ENCODE peak calls at places on chromosomes 4 and X, in eight cellular contexts. T is OCI-LY7, U is lung, R is psoas muscle, H is H9, P is esophagus squamous epithelium, X is cardiac muscle cell, Q is tibial nerve. S is an unnamed sample. For H3K9me3 and H3K4me1, the result is how much of the 10 kb centered on the place peaks cover.

GRCh38 chr4:143270266-143270838 is 66.3 kb upstream of the GAB1 start:
- DNase-seq in X (no peak), R (no peak), T (no peak), H (no peak), U (no peak), P (no peak), Q (no peak), S (no peak)

GRCh38 chr4:138398297-138398696 is 156.1 kb upstream of the SLC7A11 start:
- DNase-seq in R (no peak), Q (no peak), U (no peak), H (peak), P (no peak), T (no peak), X (no peak), S (no peak)

GRCh38 chr4:7932333-7932732 is 7.3 kb downstream of the AFAP1 start:
- DNase-seq in U (no peak), T (no peak), P (no peak), H (no peak), X (no peak), R (no peak), Q (no peak), S (no peak)

GRCh38 chr4:161894493-161895167 is 269.2 kb downstream of the FSTL5 start:
- DNase-seq in R (no peak), H (no peak), X (no peak), P (no peak), T (no peak), Q (no peak), U (no peak), S (no peak)

GRCh38 chr4:10088135-10089010 is 28.2 kb downstream of the WDR1 start:
- DNase-seq in U (no peak), Q (no peak), P (no peak), H (no peak), T (no peak), X (no peak), R (peak), S (no peak)

GRCh38 chr4:26746742-26747351 is 113.8 kb upstream of the STIM2 start:
- DNase-seq in T (no peak), X (no peak), R (no peak), H (no peak), P (no peak), Q (no peak), U (no peak), S (no peak)

GRCh38 chr4:135564090-135564489 is 1362.5 kb upstream of the PABPC4L start:
- DNase-seq in U (no peak), X (no peak), P (no peak), T (no peak), R (no peak), Q (no peak), H (no peak), S (no peak)

GRCh38 chr4:32929738-32930688 is 2209.8 kb downstream of the PCDH7 start:
- DNase-seq in T (no peak), Q (no peak), H (no peak), R (no peak), X (no peak), U (no peak), P (no peak), S (no peak)

GRCh38 chr4:159272341-159273125 is 169.7 kb downstream of the RAPGEF2 start:
- DNase-seq in H (no peak), U (no peak), X (no peak), T (no peak), Q (no peak), P (no peak), R (no peak), S (no peak)

GRCh38 chr4:106583567-106583966 is 215.0 kb upstream of the GIMD1 start:
- DNase-seq in Q (no peak), U (no peak), H (no peak), P (no peak), X (no peak), R (no peak), T (no peak), S (no peak)

GRCh38 chr4:158610790-158611189 is 60.9 kb downstream of the C4orf46 start:
- DNase-seq in H (no peak), U (no peak), T (no peak), Q (no peak), P (no peak), X (no peak), R (no peak), S (no peak)

GRCh38 chr4:18689308-18689915 is 667.9 kb upstream of the LCORL start:
- DNase-seq in P (no peak), Q (peak), H (peak), U (peak), X (peak), R (no peak), T (peak), S (peak)
- TF ChIP-seq CTCF in P (peak), Q (peak), H (peak), U (peak), X (peak), R (peak), T (peak), S (peak)

DNA sequence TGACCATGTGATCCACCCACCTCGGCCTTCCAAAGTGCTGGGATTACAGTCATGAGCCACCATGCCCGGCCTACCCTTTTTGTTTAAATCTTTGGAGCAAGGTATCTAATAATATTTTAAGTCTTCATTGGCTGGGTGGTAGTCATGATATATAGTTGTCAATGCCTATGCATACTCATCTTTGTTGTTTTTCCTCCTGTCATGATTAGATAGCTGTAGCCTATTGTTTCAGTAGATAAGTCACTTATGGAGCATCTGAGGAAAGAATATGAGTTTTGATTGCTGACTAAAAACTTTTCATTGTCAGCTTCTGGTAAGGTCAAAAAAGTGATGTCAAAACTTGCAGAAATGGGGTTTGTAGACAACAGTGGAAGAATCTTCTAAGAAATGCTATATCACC is 119.8 kb downstream of the KDM6A start:
- DNase-seq in P (no peak), X (no peak), T (no peak), R (no peak), Q (no peak), H (no peak), U (no peak), S (no peak)
- H3K9me3 ChIP-seq in P (under half), X (under half), T (under half), R (under half), Q (under half), H (under half), U (under half), S (under half)

DNA sequence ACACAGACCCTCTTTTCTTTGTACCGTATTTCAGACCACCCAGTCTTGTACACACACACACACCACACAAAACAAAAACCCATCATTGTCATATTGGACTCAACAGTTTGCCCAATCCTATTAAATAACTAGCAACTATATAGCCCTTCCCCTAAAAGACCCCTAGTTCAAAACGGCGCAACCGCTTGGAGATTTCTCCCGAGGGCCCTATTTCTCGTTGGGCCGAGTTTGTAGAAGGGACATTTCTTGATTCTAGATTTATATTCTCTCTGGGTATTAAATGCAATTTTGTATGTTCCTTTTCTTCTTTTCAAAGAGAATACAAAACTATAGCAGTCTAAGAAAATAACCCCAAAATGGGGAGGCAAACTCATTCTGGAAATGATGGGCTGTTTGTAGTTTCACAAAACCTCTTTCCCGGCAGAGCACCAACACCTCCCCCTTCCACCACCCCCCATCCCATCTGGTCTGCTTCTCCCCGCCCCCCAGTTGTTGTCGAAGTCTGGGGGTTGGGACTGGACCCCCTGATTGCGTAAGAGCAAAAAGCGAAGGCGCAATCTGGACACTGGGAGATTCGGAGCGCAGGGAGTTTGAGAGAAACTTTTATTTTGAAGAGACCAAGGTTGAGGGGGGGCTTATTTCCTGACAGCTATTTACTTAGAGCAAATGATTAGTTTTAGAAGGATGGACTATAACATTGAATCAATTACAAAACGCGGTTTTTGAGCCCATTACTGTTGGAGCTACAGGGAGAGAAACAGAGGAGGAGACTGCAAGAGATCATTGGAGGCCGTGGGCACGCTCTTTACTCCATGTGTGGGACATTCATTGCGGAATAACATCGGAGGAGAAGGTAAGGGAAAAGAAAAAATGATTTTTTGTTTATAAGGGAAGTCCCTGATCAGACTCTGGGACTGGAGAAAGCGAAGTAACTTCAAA is at the start of gene PDGFRA:
- DNase-seq in R (peak), Q (peak), T (no peak), U (peak), X (peak), P (no peak), H (peak), S (no peak)
- H3K4me1 ChIP-seq in R (under half), Q (under half), T (under half), U (under half), X (under half), P (under half), H (under half), S (under half)

GRCh38 chrX:71184092-71184491 is 38.9 kb upstream of the GJB1 start:
- DNase-seq in R (no peak), T (no peak), Q (no peak), X (no peak), U (no peak), H (no peak), P (no peak), S (no peak)

GRCh38 chrX:71181558-71181909 is 36.9 kb downstream of the NLGN3 start:
- DNase-seq in H (peak), P (no peak), Q (peak), U (no peak), R (no peak), T (peak), X (peak), S (no peak)

GRCh38 chrX:71183341-71183740 is 38.7 kb downstream of the NLGN3 start:
- DNase-seq in R (no peak), Q (no peak), X (peak), P (no peak), T (no peak), U (no peak), H (no peak), S (no peak)

GRCh38 chrX:71181910-71182799 is 37.5 kb downstream of the NLGN3 start:
- DNase-seq in X (peak), U (peak), R (peak), T (peak), Q (peak), P (peak), H (peak), S (peak)

DNA sequence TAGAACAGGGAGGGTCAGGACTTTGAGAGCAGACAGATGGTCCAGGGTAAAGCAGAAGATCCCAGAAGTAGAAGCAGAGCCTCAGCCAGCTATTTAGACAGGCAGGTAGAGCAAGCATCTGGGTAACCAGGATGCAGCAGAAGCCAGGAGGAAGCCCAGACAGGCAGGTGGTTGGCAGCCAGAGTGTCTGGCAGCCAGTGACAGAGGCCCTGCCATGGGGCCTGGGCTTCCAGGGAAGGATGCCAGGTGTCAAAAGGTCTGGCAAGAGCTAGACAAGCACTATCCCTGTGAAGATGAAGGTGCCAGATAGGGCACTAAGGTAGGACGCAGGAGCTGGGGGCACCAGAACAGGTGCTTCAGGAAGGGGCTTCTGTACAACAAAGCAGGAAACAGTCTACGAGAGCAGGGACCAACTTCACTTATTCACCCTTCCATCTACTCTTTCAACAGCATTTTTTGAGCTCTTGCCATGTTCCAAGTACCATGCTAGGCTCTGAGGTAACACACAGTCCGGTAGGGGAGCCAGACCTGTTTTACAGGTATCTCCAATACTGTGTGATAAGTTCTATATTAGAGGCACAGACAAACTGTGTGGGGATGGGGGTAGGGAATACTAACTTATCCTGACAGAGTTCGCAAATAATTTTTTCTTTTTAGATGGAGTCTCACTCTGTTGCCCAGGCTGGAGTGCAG is 38.1 kb upstream of the GJB1 start:
- DNase-seq in R (no peak), U (peak), H (no peak), X (no peak), P (no peak), Q (no peak), T (no peak), S (no peak)
- TF ChIP-seq CTCF in R (no peak), U (no peak), H (no peak), X (no peak), P (no peak), Q (no peak), T (no peak), S (no peak)

DNA sequence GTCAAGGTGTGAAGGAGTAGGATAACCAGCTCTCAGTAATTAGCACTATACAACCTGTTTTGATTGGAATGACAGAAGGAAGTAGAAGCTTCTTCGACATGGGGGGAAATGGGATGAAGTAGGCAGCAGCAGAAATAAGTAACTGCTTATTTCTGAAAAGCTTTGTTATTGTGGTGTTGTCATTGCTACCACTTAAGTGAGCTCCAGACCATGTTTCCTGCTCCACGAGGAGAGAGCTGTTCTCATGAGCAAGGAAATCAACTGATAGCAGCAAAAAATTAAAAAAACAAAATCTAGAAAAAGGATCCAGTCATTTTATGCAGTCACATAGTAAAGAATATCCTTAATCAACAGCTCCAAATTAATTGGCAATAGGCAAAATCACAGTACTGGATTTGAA is 106.1 kb upstream of the TLL1 start:
- DNase-seq in X (no peak), U (no peak), P (no peak), Q (no peak), T (no peak), H (no peak), R (no peak), S (no peak)
- H3K9me3 ChIP-seq in X (under half), U (under half), P (under half), Q (under half), T (under half), H (under half), R (under half), S (under half)

GRCh38 chrX:38880460-38880859 is 79.2 kb downstream of the MID1IP1 start:
- DNase-seq in H (no peak), X (no peak), P (no peak), Q (no peak), R (no peak), T (peak), U (no peak), S (no peak)
- H3K4me1 ChIP-seq in H (under half), X (under half), P (under half), Q (under half), R (under half), T (half or more), U (under half), S (under half)

GRCh38 chrX:80285131-80285773 is 135.0 kb upstream of the TENT5D start:
- DNase-seq in R (no peak), H (peak), Q (no peak), X (peak), T (peak), P (no peak), U (no peak), S (peak)

DNA sequence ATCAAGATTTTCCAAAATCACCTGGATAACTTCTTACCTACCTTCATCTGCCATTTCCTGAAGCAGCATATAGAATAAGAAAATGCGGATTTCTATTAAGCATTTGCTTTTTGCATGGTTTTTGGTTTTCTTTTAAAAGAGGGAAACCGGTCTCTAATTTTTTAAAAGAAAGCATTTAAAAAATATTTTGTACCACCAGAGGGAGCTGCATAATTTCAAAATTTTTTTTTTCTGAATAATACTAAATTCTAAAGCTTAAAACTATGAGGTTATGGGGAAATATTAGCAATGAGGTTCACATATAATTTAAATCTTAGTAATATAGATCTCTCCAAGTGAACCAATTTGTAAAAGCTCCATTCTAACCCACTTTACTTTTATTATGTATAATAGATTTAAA is 137.7 kb upstream of the TENT5D start:
- DNase-seq in R (no peak), Q (no peak), T (no peak), U (no peak), P (no peak), X (no peak), H (no peak), S (no peak)
- TF ChIP-seq CTCF in R (no peak), Q (peak), T (peak), U (no peak), P (no peak), X (peak), H (peak), S (peak)

GRCh38 chrX:69186651-69187050 is 21.4 kb upstream of the PJA1 start:
- DNase-seq in T (no peak), U (no peak), H (no peak), X (no peak), P (no peak), R (no peak), Q (no peak), S (no peak)

GRCh38 chrX:69185886-69186285 is 20.6 kb upstream of the PJA1 start:
- DNase-seq in U (no peak), T (no peak), R (no peak), H (peak), X (no peak), Q (no peak), P (no peak), S (no peak)

GRCh38 chrX:69179380-69179911 is 14.2 kb upstream of the PJA1 start:
- DNase-seq in X (peak), H (peak), U (no peak), T (no peak), R (no peak), Q (no peak), P (no peak), S (no peak)

GRCh38 chrX:69178592-69178991 is 13.3 kb upstream of the PJA1 start:
- DNase-seq in R (no peak), X (no peak), U (no peak), T (no peak), H (no peak), Q (no peak), P (no peak), S (no peak)

DNA sequence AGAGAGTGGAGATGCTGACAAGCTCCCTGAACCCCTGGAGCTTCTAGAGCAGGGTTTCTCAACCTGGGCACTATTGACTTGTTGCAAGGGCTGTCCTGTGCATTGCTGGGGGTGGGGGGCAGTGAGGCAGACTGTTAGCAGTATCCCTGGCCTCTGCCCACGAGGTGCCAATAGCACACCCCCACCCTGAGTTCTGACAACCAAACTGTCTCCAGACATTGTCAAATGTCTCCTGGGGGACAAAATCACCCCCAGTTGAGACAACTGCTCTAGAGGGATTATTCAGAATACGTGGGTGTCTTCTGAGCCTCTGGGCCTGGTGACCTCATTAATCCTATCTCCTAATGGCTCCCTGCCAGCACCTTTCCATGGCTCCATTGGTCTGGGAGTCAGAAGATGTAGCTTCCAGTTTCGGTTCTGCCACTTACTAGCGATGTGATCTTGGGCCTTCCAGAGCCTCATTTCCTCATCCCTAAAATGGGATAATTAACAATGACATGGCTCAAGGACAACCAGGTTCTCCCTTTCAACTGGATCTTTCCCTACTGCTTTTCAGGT is 17.6 kb upstream of the PJA1 start:
- DNase-seq in P (no peak), T (no peak), Q (no peak), U (no peak), X (no peak), H (no peak), R (no peak), S (no peak)
- H3K9me3 ChIP-seq in P (under half), T (under half), Q (under half), U (under half), X (under half), H (under half), R (under half), S (under half)